ENCODE peak calls at places on chromosomes 4 and X, in six cellular contexts. W is WERI-Rb-1, O is fibroblast of lung, L is IMR-90, C is endodermal cell, B is heart left ventricle. F is an unnamed sample. For H3K36me3, the result is how much of the 10 kb centered on the place peaks cover.

GRCh38 chrX:136126892-136127406 is 20.4 kb upstream of the FHL1 start:
- DNase-seq in O (peak), C (no peak), W (no peak), B (no peak), L (peak), F (no peak)

GRCh38 chrX:39609941-39610340 is 487.8 kb downstream of the BCOR start:
- DNase-seq in W (no peak), L (no peak), B (no peak), O (no peak), C (no peak), F (no peak)

GRCh38 chr4:185638548-185639301 is 103.4 kb upstream of the PDLIM3 start:
- DNase-seq in O (no peak), C (peak), L (no peak), B (no peak), W (no peak), F (peak)

GRCh38 chr4:24783506-24783905 is 11.9 kb upstream of the SOD3 start:
- DNase-seq in W (no peak), L (no peak), B (no peak), O (no peak), C (no peak), F (no peak)

GRCh38 chr4:173698557-173699262 is 168.7 kb upstream of the HAND2 start:
- DNase-seq in C (no peak), B (peak), L (no peak), W (no peak), O (no peak), F (no peak)

GRCh38 chrX:13126785-13127184 is 82.4 kb upstream of the FAM9C start:
- DNase-seq in O (peak), L (no peak), W (no peak), C (no peak), B (no peak), F (no peak)

GRCh38 chr4:17690135-17690534 is 75.7 kb downstream of the MED28 start:
- DNase-seq in C (no peak), B (no peak), O (no peak), L (no peak), W (no peak), F (no peak)

GRCh38 chr4:56677673-56678072 is 3.4 kb downstream of the HOPX start:
- DNase-seq in B (no peak), W (no peak), O (no peak), L (no peak), C (no peak), F (no peak)

GRCh38 chr4:110472583-110473329 is 3.2 kb upstream of the ENPEP start:
- DNase-seq in C (peak), L (no peak), B (no peak), W (no peak), O (peak), F (no peak)

GRCh38 chr4:110475881-110476818 is at the start of gene ENPEP:
- DNase-seq in L (peak), B (peak), W (no peak), C (peak), O (peak), F (no peak)

GRCh38 chr4:110480031-110480549 is 4.1 kb downstream of the ENPEP start:
- DNase-seq in B (no peak), L (peak), O (peak), W (no peak), C (no peak), F (no peak)

GRCh38 chr4:110480741-110481271 is 4.9 kb downstream of the ENPEP start:
- DNase-seq in C (no peak), L (no peak), W (no peak), O (peak), B (no peak), F (no peak)

GRCh38 chr4:110477836-110478235 is 1.9 kb downstream of the ENPEP start:
- DNase-seq in O (no peak), W (no peak), C (no peak), B (no peak), L (no peak), F (no peak)
- H3K4me3 ChIP-seq in O (no peak), W (no peak), C (peak), B (peak), L (no peak), F (no peak)

GRCh38 chr4:83269256-83269655 is 15.3 kb downstream of the COQ2 start:
- DNase-seq in B (no peak), L (no peak), C (no peak), W (no peak), O (peak), F (no peak)

GRCh38 chr4:83268491-83268890 is 16.1 kb downstream of the COQ2 start:
- DNase-seq in C (no peak), W (no peak), L (no peak), O (no peak), B (no peak), F (no peak)

GRCh38 chr4:83267835-83268475 is 16.6 kb downstream of the COQ2 start:
- DNase-seq in W (no peak), C (no peak), B (no peak), O (no peak), L (no peak), F (no peak)

GRCh38 chr4:83266689-83267088 is 17.9 kb downstream of the COQ2 start:
- DNase-seq in B (no peak), W (no peak), L (no peak), O (peak), C (no peak), F (no peak)

GRCh38 chr4:83267121-83267834 is 17.3 kb downstream of the COQ2 start:
- DNase-seq in B (no peak), W (no peak), L (peak), O (peak), C (no peak), F (no peak)
- H3K36me3 ChIP-seq in B (under half), W (under half), L (under half), O (under half), C (under half), F (under half)

GRCh38 chrX:153477039-153477438 is 6.7 kb upstream of the HAUS7 start:
- DNase-seq in C (no peak), O (peak), B (peak), W (peak), L (peak), F (peak)
- H3K4me3 ChIP-seq in C (no peak), O (no peak), B (no peak), W (no peak), L (no peak), F (no peak)

GRCh38 chr4:84678976-84679744 is 96.2 kb downstream of the CDS1 start:
- DNase-seq in C (no peak), L (no peak), W (no peak), B (no peak), O (no peak), F (no peak)
- H3K36me3 ChIP-seq in C (half or more), L (under half), W (half or more), B (under half), O (under half), F (under half)

GRCh38 chr4:107392951-107393350 is 327.1 kb downstream of the PAPSS1 start:
- DNase-seq in W (no peak), L (peak), B (no peak), C (no peak), O (no peak), F (peak)
- H3K4me3 ChIP-seq in W (no peak), L (no peak), B (no peak), C (no peak), O (no peak), F (no peak)

DNA sequence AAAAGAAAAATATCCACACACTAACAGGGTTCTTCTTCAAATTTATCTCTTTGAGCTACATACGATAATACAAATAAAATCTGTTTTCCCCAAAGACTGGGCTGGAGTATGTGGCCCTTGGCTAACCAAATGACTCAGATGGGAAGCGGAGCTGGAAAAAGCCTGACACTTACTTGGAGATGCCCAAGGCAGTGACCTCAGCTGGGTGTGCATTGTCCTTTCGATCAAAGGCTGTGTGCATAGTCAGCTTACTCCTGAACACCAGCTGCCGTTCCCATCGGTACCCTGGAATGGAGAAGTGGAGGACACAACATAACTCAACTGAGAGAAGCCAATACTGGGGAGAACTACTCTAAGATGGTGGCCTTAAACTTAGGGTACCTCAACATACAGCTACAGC is 95.1 kb downstream of the CDS1 start:
- DNase-seq in W (no peak), B (no peak), C (no peak), O (no peak), L (no peak), F (no peak)
- H3K36me3 ChIP-seq in W (under half), B (under half), C (half or more), O (under half), L (under half), F (under half)

GRCh38 chrX:149687991-149688390 is 23.9 kb upstream of the MAGEA11 start:
- DNase-seq in W (no peak), O (no peak), C (no peak), L (no peak), B (no peak), F (no peak)

DNA sequence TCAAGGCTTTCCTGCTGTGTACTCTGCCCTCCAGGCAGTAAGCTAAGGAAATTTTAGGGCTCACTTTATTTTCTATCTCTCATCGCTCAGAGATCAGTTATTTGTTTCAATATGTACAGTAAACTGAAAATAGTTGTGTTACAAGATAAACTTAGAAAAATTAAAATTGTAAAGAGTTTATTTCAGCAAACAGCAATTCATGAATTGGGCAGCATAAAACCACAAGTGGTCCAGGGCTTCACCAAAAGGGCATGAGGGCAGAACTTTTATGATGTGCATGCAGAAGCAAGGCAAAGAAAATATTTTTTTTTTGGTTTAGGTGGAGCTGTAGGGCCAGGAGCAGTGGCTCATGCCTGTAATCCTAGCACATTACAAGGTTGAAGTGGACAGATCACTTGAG is 20.1 kb upstream of the MAGEA11 start:
- DNase-seq in W (no peak), B (no peak), L (no peak), O (no peak), C (no peak), F (no peak)
- H3K4me3 ChIP-seq in W (no peak), B (no peak), L (no peak), O (no peak), C (no peak), F (no peak)